ENCODE peak calls at places on chromosome 5, in five cellular contexts. One of them, this sample, is unnamed.

GRCh38 chr5:6804766-6805165 is 91.5 kb downstream of the TENT4A start:
- DNase-seq in K562: no peak
- DNase-seq in spleen: no peak
- DNase-seq in stomach: no peak
- DNase-seq in breast epithelium: no peak
- DNase-seq in this sample: no peak

GRCh38 chr5:114325552-114325951 is 36.3 kb upstream of the KCNN2 start:
- DNase-seq in K562: no peak
- DNase-seq in breast epithelium: no peak
- DNase-seq in spleen: no peak
- DNase-seq in stomach: no peak
- DNase-seq in this sample: no peak

GRCh38 chr5:87404359-87404758 is 8.4 kb downstream of the CCNH start:
- DNase-seq in stomach: no peak
- DNase-seq in spleen: no peak
- DNase-seq in K562: no peak
- DNase-seq in breast epithelium: no peak
- DNase-seq in this sample: no peak

GRCh38 chr5:176413255-176413565 is 3.1 kb downstream of the CLTB start:
- DNase-seq in breast epithelium: no peak
- DNase-seq in K562: no peak
- DNase-seq in stomach: no peak
- DNase-seq in spleen: no peak
- DNase-seq in this sample: no peak

GRCh38 chr5:375921-376871 is 54.7 kb downstream of the AHRR start:
- DNase-seq in K562: no peak
- DNase-seq in spleen: peak
- DNase-seq in breast epithelium: peak
- DNase-seq in stomach: peak
- DNase-seq in this sample: peak

GRCh38 chr5:83322273-83322924 is 149.1 kb upstream of the VCAN start:
- DNase-seq in stomach: no peak
- DNase-seq in breast epithelium: no peak
- DNase-seq in K562: no peak
- DNase-seq in spleen: no peak
- DNase-seq in this sample: no peak

GRCh38 chr5:35470866-35471265 is 146.8 kb upstream of the SPEF2 start:
- DNase-seq in spleen: no peak
- DNase-seq in K562: no peak
- DNase-seq in stomach: no peak
- DNase-seq in breast epithelium: no peak
- DNase-seq in this sample: no peak

GRCh38 chr5:138929571-138929955 is 54.4 kb upstream of the LRRTM2 start:
- DNase-seq in spleen: no peak
- DNase-seq in K562: no peak
- DNase-seq in breast epithelium: no peak
- DNase-seq in stomach: no peak
- DNase-seq in this sample: no peak

GRCh38 chr5:32144637-32145207 is 29.4 kb downstream of the GOLPH3 start:
- DNase-seq in stomach: peak
- DNase-seq in spleen: no peak
- DNase-seq in breast epithelium: no peak
- DNase-seq in K562: no peak
- DNase-seq in this sample: no peak

GRCh38 chr5:52356311-52356918 is 431.3 kb upstream of the ITGA1 start:
- DNase-seq in K562: no peak
- DNase-seq in spleen: no peak
- DNase-seq in stomach: no peak
- DNase-seq in breast epithelium: no peak
- DNase-seq in this sample: no peak

GRCh38 chr5:43121565-43122484 is 1.1 kb downstream of the ZNF131 start:
- DNase-seq in stomach: no peak
- DNase-seq in breast epithelium: peak
- DNase-seq in K562: peak
- DNase-seq in spleen: no peak
- DNase-seq in this sample: no peak

GRCh38 chr5:5347442-5347841 is 75.0 kb upstream of the ICE1 start:
- DNase-seq in stomach: no peak
- DNase-seq in breast epithelium: no peak
- DNase-seq in K562: no peak
- DNase-seq in spleen: no peak
- DNase-seq in this sample: no peak

GRCh38 chr5:175733017-175733416 is 75.1 kb downstream of the HRH2 start:
- DNase-seq in stomach: no peak
- DNase-seq in spleen: no peak
- DNase-seq in K562: no peak
- DNase-seq in breast epithelium: no peak
- DNase-seq in this sample: no peak

DNA sequence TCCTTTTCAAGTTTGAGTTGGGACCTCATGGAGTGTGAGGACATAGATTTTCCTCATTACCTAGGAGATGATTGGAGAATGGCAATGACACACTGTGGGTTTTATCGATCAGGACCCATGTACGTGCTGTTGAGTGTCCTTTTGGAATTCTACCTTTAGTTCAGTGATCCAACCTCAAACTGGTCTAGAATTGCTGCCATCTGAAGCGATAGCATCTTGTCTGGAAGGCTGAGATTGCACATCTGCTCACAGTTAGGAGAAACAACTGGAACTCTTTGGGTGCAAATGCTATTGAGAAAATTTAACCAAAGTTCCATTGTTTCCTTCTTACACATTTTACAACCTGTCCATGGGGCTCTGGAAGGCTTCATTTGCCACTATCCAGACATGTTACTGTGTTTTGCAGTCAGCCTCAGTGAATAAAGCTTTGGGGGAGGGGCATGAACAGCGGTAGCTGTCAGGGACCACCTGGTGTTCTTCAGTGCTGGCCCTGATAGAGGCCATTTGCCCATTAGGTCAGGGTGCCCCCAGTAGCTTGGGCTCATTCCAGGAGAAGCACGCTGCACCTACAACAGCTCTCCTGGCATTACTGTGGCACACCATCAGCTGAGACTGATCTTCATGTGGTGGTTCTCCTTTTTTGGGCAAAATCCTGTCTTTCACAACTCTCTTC is 123.1 kb downstream of the PDE8B start:
- DNase-seq in stomach: no peak
- DNase-seq in K562: no peak
- DNase-seq in breast epithelium: no peak
- DNase-seq in spleen: no peak
- DNase-seq in this sample: no peak
- TF ChIP-seq POLR2AphosphoS5 in stomach: no peak
- TF ChIP-seq POLR2AphosphoS5 in K562: no peak
- TF ChIP-seq POLR2AphosphoS5 in breast epithelium: no peak
- TF ChIP-seq POLR2AphosphoS5 in spleen: no peak
- TF ChIP-seq POLR2AphosphoS5 in this sample: no peak

GRCh38 chr5:96745844-96746531 is 61.8 kb downstream of the ERAP1 start:
- DNase-seq in breast epithelium: no peak
- DNase-seq in K562: no peak
- DNase-seq in stomach: no peak
- DNase-seq in spleen: no peak
- DNase-seq in this sample: no peak

GRCh38 chr5:96745025-96745424 is 62.7 kb downstream of the ERAP1 start:
- DNase-seq in K562: no peak
- DNase-seq in stomach: no peak
- DNase-seq in breast epithelium: no peak
- DNase-seq in spleen: no peak
- DNase-seq in this sample: no peak

GRCh38 chr5:96743805-96744559 is 63.8 kb downstream of the ERAP1 start:
- DNase-seq in spleen: no peak
- DNase-seq in breast epithelium: no peak
- DNase-seq in K562: no peak
- DNase-seq in stomach: no peak
- DNase-seq in this sample: no peak

GRCh38 chr5:96750110-96750822 is 57.5 kb downstream of the ERAP1 start:
- DNase-seq in breast epithelium: no peak
- DNase-seq in K562: no peak
- DNase-seq in spleen: no peak
- DNase-seq in stomach: no peak
- DNase-seq in this sample: no peak

DNA sequence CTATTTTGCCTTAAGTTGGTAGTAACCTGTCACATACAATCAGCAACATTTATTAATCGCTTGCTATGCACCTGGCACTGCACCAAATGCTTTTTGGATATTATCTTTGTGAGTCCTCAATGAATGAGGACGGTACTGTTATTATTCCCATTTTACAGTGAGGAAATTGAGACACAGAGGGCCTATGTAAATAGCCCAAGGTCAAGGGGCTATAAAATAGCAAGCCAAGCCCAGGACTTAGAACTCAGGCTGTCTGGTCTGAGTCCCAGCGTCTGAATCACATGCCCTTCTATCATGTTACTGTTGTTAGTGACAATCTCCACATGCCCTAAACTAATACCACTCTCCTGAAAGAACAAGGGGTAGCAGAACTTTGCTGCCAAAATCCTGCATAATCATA is 60.0 kb downstream of the ERAP1 start:
- DNase-seq in breast epithelium: no peak
- DNase-seq in K562: no peak
- DNase-seq in stomach: no peak
- DNase-seq in spleen: no peak
- DNase-seq in this sample: no peak
- H3K27ac ChIP-seq in breast epithelium: no peak
- H3K27ac ChIP-seq in K562: no peak
- H3K27ac ChIP-seq in stomach: no peak
- H3K27ac ChIP-seq in spleen: no peak
- H3K27ac ChIP-seq in this sample: no peak

DNA sequence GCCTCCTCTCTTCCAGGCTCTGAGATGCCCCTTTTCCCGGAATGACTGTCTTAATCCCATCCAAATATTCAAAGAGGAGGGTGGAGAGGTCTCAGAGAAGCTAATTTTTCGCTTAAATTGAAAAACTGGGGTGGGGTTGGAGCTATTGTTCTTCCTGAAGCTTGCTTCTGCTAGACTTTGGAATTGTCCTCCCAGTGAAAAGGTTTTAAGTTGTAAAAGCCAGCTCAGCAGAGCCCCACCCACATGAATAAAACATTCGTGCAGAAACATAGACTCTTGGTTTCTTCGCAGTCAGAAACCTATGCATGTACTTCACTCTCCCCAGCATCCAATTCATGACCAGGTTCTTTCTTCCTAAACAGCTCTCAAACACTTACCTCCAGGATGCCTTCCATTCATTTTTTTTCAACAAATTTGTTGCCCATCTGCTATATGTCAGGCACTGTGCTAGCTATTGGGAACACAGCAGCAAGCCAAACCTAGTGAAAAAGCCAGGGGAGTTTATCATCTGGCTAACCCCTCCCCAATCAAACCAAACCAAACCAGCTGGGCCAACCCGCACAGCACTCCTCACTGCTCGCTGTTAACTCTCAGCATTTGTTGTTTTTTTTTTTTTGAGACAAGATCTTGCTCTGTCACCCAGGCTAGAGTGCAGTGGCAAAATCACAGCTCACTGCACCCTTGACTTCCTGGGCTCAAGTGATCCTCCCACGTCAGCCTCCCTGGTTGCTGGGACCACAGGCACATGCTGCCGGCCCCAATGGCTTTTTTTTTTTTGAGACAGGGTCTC is 37.9 kb upstream of the OCLN start:
- DNase-seq in breast epithelium: no peak
- DNase-seq in K562: no peak
- DNase-seq in stomach: peak
- DNase-seq in spleen: no peak
- DNase-seq in this sample: no peak
- H3K4me3 ChIP-seq in breast epithelium: no peak
- H3K4me3 ChIP-seq in K562: no peak
- H3K4me3 ChIP-seq in stomach: no peak
- H3K4me3 ChIP-seq in spleen: no peak
- H3K4me3 ChIP-seq in this sample: no peak

GRCh38 chr5:136052692-136053335 is 24.0 kb downstream of the TGFBI start:
- DNase-seq in stomach: no peak
- DNase-seq in breast epithelium: no peak
- DNase-seq in K562: no peak
- DNase-seq in spleen: peak
- DNase-seq in this sample: no peak
- TF ChIP-seq POLR2AphosphoS5 in stomach: no peak
- TF ChIP-seq POLR2AphosphoS5 in breast epithelium: no peak
- TF ChIP-seq POLR2AphosphoS5 in K562: no peak
- TF ChIP-seq POLR2AphosphoS5 in spleen: no peak
- TF ChIP-seq POLR2AphosphoS5 in this sample: no peak

GRCh38 chr5:17463653-17464052 is 34.4 kb upstream of the TAF11L2 start:
- DNase-seq in spleen: no peak
- DNase-seq in K562: no peak
- DNase-seq in stomach: no peak
- DNase-seq in breast epithelium: no peak
- DNase-seq in this sample: no peak

GRCh38 chr5:17455937-17456336 is 42.1 kb upstream of the TAF11L2 start:
- DNase-seq in stomach: no peak
- DNase-seq in K562: no peak
- DNase-seq in breast epithelium: no peak
- DNase-seq in spleen: no peak
- DNase-seq in this sample: no peak

GRCh38 chr5:17461793-17462192 is 36.2 kb upstream of the TAF11L2 start:
- DNase-seq in stomach: no peak
- DNase-seq in spleen: no peak
- DNase-seq in breast epithelium: no peak
- DNase-seq in K562: no peak
- DNase-seq in this sample: no peak
- H3K27ac ChIP-seq in stomach: no peak
- H3K27ac ChIP-seq in spleen: no peak
- H3K27ac ChIP-seq in breast epithelium: no peak
- H3K27ac ChIP-seq in K562: no peak
- H3K27ac ChIP-seq in this sample: peak

DNA sequence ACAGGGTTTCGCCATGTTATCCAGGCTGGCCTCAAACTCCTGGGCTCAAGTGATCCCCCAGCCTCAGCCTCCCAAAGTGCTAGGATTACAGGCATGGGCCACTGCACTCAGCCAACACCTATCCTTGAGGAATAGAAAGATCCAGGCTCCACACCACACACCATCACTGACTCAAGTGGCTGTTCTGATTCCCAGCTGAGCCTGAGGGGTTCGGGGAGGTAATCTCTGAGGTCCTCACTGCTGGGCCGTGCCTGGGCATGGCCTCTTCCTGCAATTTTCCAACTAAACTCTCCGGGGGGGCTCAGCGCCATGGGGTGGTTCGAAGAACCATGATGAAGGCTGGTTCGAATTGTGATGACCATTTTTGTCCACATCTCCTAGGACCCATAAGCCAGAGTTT is 31.0 kb upstream of the IL17B start:
- DNase-seq in breast epithelium: no peak
- DNase-seq in K562: no peak
- DNase-seq in spleen: no peak
- DNase-seq in stomach: no peak
- DNase-seq in this sample: no peak
- H3K4me3 ChIP-seq in breast epithelium: peak
- H3K4me3 ChIP-seq in K562: no peak
- H3K4me3 ChIP-seq in spleen: peak
- H3K4me3 ChIP-seq in stomach: peak
- H3K4me3 ChIP-seq in this sample: no peak